ENCODE peak calls at places on chromosomes 7 and 10, in four cellular contexts. One of them, this sample, is unnamed.

GRCh38 chr10:10892290-10892875 is 125.3 kb upstream of the CELF2 start:
- DNase-seq in astrocyte of the spinal cord: no peak
- DNase-seq in A549: no peak
- DNase-seq in CD8-positive, alpha-beta T cell: no peak
- DNase-seq in this sample: no peak

GRCh38 chr7:108000875-108001758 is 1.8 kb downstream of the LAMB1 start:
- DNase-seq in astrocyte of the spinal cord: peak; percentile 55
- DNase-seq in A549: peak; percentile 47
- DNase-seq in CD8-positive, alpha-beta T cell: no peak
- DNase-seq in this sample: no peak

GRCh38 chr10:44949127-44949802 is 10.3 kb upstream of the RASSF4 start:
- DNase-seq in astrocyte of the spinal cord: no peak
- DNase-seq in A549: no peak
- DNase-seq in CD8-positive, alpha-beta T cell: no peak
- DNase-seq in this sample: peak; percentile 9

GRCh38 chr7:11605749-11606148 is 226.2 kb downstream of the THSD7A start:
- DNase-seq in astrocyte of the spinal cord: no peak
- DNase-seq in A549: no peak
- DNase-seq in CD8-positive, alpha-beta T cell: no peak
- DNase-seq in this sample: no peak

GRCh38 chr10:110864662-110865140 is 7.0 kb upstream of the PDCD4 start:
- DNase-seq in astrocyte of the spinal cord: no peak
- DNase-seq in A549: no peak
- DNase-seq in CD8-positive, alpha-beta T cell: no peak
- DNase-seq in this sample: no peak

GRCh38 chr7:130277763-130278643 is 11.3 kb downstream of the CPA2 start:
- DNase-seq in astrocyte of the spinal cord: peak; percentile 77
- DNase-seq in A549: peak; percentile 26
- DNase-seq in CD8-positive, alpha-beta T cell: no peak
- DNase-seq in this sample: no peak

GRCh38 chr10:104260775-104261115 is 6.1 kb downstream of the GSTO1 start:
- DNase-seq in astrocyte of the spinal cord: peak; percentile 79
- DNase-seq in A549: no peak
- DNase-seq in CD8-positive, alpha-beta T cell: no peak
- DNase-seq in this sample: no peak

GRCh38 chr10:8211631-8212030 is 157.1 kb downstream of the GATA3 start:
- DNase-seq in astrocyte of the spinal cord: no peak
- DNase-seq in A549: no peak
- DNase-seq in CD8-positive, alpha-beta T cell: no peak
- DNase-seq in this sample: no peak

GRCh38 chr7:114086906-114087651 is 168.3 kb upstream of the PPP1R3A start:
- DNase-seq in astrocyte of the spinal cord: peak; percentile 45
- DNase-seq in A549: peak; percentile 8
- DNase-seq in CD8-positive, alpha-beta T cell: no peak
- DNase-seq in this sample: no peak

GRCh38 chr7:49438281-49438680 is 335.2 kb upstream of the VWC2 start:
- DNase-seq in astrocyte of the spinal cord: no peak
- DNase-seq in A549: no peak
- DNase-seq in CD8-positive, alpha-beta T cell: no peak
- DNase-seq in this sample: no peak

GRCh38 chr10:103759100-103759781 is 96.1 kb downstream of the SH3PXD2A start:
- DNase-seq in astrocyte of the spinal cord: peak; percentile 81
- DNase-seq in A549: peak; percentile 55
- DNase-seq in CD8-positive, alpha-beta T cell: no peak
- DNase-seq in this sample: no peak

GRCh38 chr10:125396651-125397050 is 236.3 kb upstream of the CTBP2 start:
- DNase-seq in astrocyte of the spinal cord: peak; percentile 46
- DNase-seq in A549: no peak
- DNase-seq in CD8-positive, alpha-beta T cell: no peak
- DNase-seq in this sample: no peak

GRCh38 chr10:123402656-123403055 is 248.5 kb downstream of the BUB3 start:
- DNase-seq in astrocyte of the spinal cord: no peak
- DNase-seq in A549: no peak
- DNase-seq in CD8-positive, alpha-beta T cell: no peak
- DNase-seq in this sample: no peak

GRCh38 chr10:76051007-76051936 is 619.8 kb downstream of the LRMDA start:
- DNase-seq in astrocyte of the spinal cord: no peak
- DNase-seq in A549: no peak
- DNase-seq in CD8-positive, alpha-beta T cell: no peak
- DNase-seq in this sample: no peak

GRCh38 chr7:139476891-139477290 is 6.6 kb downstream of the KLRG2 start:
- DNase-seq in astrocyte of the spinal cord: no peak
- DNase-seq in A549: no peak
- DNase-seq in CD8-positive, alpha-beta T cell: no peak
- DNase-seq in this sample: no peak

GRCh38 chr7:93374345-93374940 is 142.3 kb downstream of the VPS50 start:
- DNase-seq in astrocyte of the spinal cord: peak; percentile 52
- DNase-seq in A549: peak; percentile 16
- DNase-seq in CD8-positive, alpha-beta T cell: no peak
- DNase-seq in this sample: no peak

GRCh38 chr7:77235280-77235679 is 35.7 kb upstream of the FGL2 start:
- DNase-seq in astrocyte of the spinal cord: no peak
- DNase-seq in A549: no peak
- DNase-seq in CD8-positive, alpha-beta T cell: no peak
- DNase-seq in this sample: no peak

GRCh38 chr10:20748551-20748950 is 148.6 kb downstream of the NEBL start:
- DNase-seq in astrocyte of the spinal cord: no peak
- DNase-seq in A549: no peak
- DNase-seq in CD8-positive, alpha-beta T cell: no peak
- DNase-seq in this sample: no peak

GRCh38 chr7:36088553-36088952 is 64.5 kb upstream of the EEPD1 start:
- DNase-seq in astrocyte of the spinal cord: no peak
- DNase-seq in A549: no peak
- DNase-seq in CD8-positive, alpha-beta T cell: no peak
- DNase-seq in this sample: no peak

GRCh38 chr7:106372595-106373318 is 88.0 kb upstream of the NAMPT start:
- DNase-seq in astrocyte of the spinal cord: no peak
- DNase-seq in A549: no peak
- DNase-seq in CD8-positive, alpha-beta T cell: no peak
- DNase-seq in this sample: no peak

GRCh38 chr7:30595461-30596042 is 874 bp downstream of the GARS1 start:
- DNase-seq in astrocyte of the spinal cord: peak; percentile 6
- DNase-seq in A549: no peak
- DNase-seq in CD8-positive, alpha-beta T cell: no peak
- DNase-seq in this sample: no peak

GRCh38 chr7:24701232-24701898 is 55.9 kb downstream of the GSDME start:
- DNase-seq in astrocyte of the spinal cord: peak; percentile 92
- DNase-seq in A549: no peak
- DNase-seq in CD8-positive, alpha-beta T cell: no peak
- DNase-seq in this sample: no peak

GRCh38 chr7:35993663-35994622 is 159.1 kb upstream of the EEPD1 start:
- DNase-seq in astrocyte of the spinal cord: peak; percentile 39
- DNase-seq in A549: no peak
- DNase-seq in CD8-positive, alpha-beta T cell: no peak
- DNase-seq in this sample: no peak

GRCh38 chr7:7190142-7190541 is 7.8 kb downstream of the C1GALT1 start:
- DNase-seq in astrocyte of the spinal cord: peak; percentile 52
- DNase-seq in A549: no peak
- DNase-seq in CD8-positive, alpha-beta T cell: no peak
- DNase-seq in this sample: no peak

GRCh38 chr10:33073641-33074410 is 115.8 kb upstream of the ITGB1 start:
- DNase-seq in astrocyte of the spinal cord: no peak
- DNase-seq in A549: no peak
- DNase-seq in CD8-positive, alpha-beta T cell: no peak
- DNase-seq in this sample: no peak
- TF ChIP-seq CTCF in astrocyte of the spinal cord: no peak
- TF ChIP-seq CTCF in A549: no peak
- TF ChIP-seq CTCF in CD8-positive, alpha-beta T cell: no peak
- TF ChIP-seq CTCF in this sample: no peak

GRCh38 chr7:156793334-156793733 is 99.6 kb downstream of the LMBR1 start:
- DNase-seq in astrocyte of the spinal cord: no peak
- DNase-seq in A549: no peak
- DNase-seq in CD8-positive, alpha-beta T cell: no peak
- DNase-seq in this sample: no peak
- TF ChIP-seq CTCF in astrocyte of the spinal cord: no peak
- TF ChIP-seq CTCF in A549: no peak
- TF ChIP-seq CTCF in CD8-positive, alpha-beta T cell: no peak
- TF ChIP-seq CTCF in this sample: no peak

GRCh38 chr7:98834949-98835348 is 34.9 kb downstream of the TMEM130 start:
- DNase-seq in astrocyte of the spinal cord: no peak
- DNase-seq in A549: no peak
- DNase-seq in CD8-positive, alpha-beta T cell: no peak
- DNase-seq in this sample: no peak

GRCh38 chr7:98828368-98828767 is 41.4 kb downstream of the TMEM130 start:
- DNase-seq in astrocyte of the spinal cord: no peak
- DNase-seq in A549: no peak
- DNase-seq in CD8-positive, alpha-beta T cell: no peak
- DNase-seq in this sample: no peak

GRCh38 chr7:98833022-98833421 is 36.8 kb downstream of the TMEM130 start:
- DNase-seq in astrocyte of the spinal cord: no peak
- DNase-seq in A549: no peak
- DNase-seq in CD8-positive, alpha-beta T cell: no peak
- DNase-seq in this sample: no peak

GRCh38 chr7:98830972-98831548 is 38.8 kb downstream of the TMEM130 start:
- DNase-seq in astrocyte of the spinal cord: no peak
- DNase-seq in A549: no peak
- DNase-seq in CD8-positive, alpha-beta T cell: no peak
- DNase-seq in this sample: no peak

DNA sequence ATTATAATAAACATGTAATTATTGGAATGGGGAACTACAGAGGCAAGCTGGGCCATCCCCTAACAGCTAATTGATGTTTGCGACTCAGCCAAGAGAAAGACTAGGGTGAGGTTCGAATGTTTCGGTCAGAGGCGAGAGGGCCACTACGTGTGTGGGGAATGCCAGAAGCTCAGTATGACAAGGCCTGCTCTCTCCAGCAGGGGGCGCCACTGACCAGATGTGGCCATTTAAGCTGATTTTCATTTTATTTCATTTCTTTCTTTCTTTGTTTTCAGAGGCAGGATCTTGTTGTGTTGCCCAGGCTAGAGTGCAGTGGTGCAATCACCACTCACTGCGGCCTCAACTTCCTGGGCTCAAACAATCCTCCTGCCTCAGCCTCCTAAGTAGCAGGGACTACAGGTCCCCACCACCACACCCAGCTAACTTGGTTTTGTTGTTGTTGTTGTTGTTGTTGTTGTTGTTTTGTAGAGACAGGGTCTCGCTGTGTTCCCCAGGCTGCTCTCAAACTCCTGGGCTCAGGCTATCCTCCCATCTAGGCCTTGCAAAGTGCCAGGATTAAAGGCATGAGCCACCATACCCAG is 38.1 kb downstream of the TMEM130 start:
- DNase-seq in astrocyte of the spinal cord: peak; percentile 17
- DNase-seq in A549: no peak
- DNase-seq in CD8-positive, alpha-beta T cell: no peak
- DNase-seq in this sample: no peak
- TF ChIP-seq CTCF in astrocyte of the spinal cord: peak; percentile 64
- TF ChIP-seq CTCF in A549: peak; percentile 47
- TF ChIP-seq CTCF in CD8-positive, alpha-beta T cell: peak; percentile 46
- TF ChIP-seq CTCF in this sample: no peak

DNA sequence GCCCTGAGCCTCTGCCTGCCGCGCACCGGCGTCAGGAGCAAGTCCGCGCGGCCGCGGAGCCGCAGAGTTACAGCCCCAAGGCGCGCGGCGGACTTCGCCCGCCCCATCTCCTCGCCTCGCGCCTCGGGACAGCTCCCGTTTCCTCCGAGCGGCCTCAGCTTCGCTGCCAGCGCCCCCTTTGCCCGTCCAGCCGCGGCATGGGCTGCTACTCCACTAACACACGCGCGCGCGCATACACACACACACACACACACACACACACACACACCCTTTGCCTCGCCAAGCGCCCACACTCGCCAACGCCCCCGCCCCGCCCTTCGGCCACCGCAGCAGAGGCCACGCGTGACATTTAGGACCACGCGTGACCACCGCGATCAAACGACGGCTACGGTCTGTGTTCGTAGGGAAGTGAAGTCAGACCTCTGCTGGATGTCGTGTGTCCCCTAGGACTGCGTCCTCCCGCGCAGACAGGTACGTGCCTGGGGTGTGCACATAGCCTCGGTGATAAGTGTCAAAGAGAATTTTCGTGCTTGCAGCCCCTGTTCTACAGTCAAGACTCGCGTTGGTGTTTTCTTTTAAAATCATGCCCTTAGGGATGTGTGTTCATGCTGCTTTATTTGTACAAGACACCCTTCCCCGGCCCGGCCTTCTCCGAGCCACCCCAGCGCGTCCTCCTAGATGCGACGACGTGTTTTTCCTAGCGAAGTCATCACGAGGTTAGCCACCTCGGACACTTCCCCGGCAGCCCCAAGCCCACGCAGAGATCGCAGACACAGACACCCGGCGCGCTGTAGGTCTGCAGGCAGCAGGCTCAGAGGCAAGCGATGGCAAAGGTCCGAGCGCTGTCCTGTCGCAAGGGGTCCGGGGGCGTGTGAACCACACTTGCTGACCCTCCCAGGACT is 890 bp downstream of the MKX start:
- DNase-seq in astrocyte of the spinal cord: peak; percentile 33
- DNase-seq in A549: no peak
- DNase-seq in CD8-positive, alpha-beta T cell: no peak
- DNase-seq in this sample: no peak
- TF ChIP-seq CTCF in astrocyte of the spinal cord: peak; percentile 1
- TF ChIP-seq CTCF in A549: no peak
- TF ChIP-seq CTCF in CD8-positive, alpha-beta T cell: no peak
- TF ChIP-seq CTCF in this sample: no peak

DNA sequence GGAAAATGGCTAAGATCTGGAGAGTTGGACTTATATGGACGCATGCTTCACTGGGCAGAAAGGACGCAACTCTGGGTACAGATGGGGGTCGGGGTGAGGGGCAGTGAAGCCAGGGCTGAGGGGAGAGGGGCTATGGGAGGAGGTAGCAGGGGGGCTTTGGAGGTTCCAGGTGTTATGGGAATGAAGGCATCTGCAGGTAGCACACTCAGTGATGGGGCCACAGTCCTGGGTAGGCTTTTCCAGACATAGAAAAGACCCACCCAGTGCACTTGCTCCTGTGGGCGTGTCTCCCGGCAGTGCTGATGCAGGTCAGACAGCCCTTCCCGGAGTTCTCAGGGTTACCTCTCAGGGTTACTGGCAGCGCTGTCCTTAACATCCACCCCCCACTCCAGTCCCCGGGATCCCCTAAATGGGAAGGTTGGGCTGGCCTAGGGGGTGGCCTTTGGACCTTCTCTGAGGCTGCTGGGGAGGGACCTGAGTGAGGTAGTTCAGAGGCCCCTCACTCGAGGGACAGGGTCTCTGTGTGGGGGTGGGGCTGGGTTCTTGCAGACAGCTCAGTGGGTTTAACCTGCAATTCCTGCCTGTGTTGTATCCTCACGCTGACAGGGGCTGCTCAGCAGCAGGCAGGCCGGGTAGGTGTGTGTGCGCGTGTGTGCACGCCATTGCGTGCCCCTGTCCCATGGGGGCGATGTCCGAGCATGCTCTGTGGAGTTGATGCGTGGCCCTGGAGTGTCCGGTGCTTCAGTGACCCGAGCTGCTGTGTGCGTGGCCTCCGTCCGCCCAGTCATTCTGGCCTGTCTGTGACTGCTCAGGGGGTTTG is 6.2 kb downstream of the ZYX start:
- DNase-seq in astrocyte of the spinal cord: no peak
- DNase-seq in A549: no peak
- DNase-seq in CD8-positive, alpha-beta T cell: no peak
- DNase-seq in this sample: peak; percentile 13
- TF ChIP-seq CTCF in astrocyte of the spinal cord: peak; percentile 24
- TF ChIP-seq CTCF in A549: no peak
- TF ChIP-seq CTCF in CD8-positive, alpha-beta T cell: no peak
- TF ChIP-seq CTCF in this sample: no peak

GRCh38 chr7:2936891-2937580 is 92.9 kb upstream of the GNA12 start:
- DNase-seq in astrocyte of the spinal cord: no peak
- DNase-seq in A549: no peak
- DNase-seq in CD8-positive, alpha-beta T cell: no peak
- DNase-seq in this sample: peak; percentile 16
- TF ChIP-seq CTCF in astrocyte of the spinal cord: no peak
- TF ChIP-seq CTCF in A549: no peak
- TF ChIP-seq CTCF in CD8-positive, alpha-beta T cell: no peak
- TF ChIP-seq CTCF in this sample: no peak

This sample was measured in omental fat pad.